ENCODE peak calls at places on chromosome 5, in ten cellular contexts. Y is HFFc6, M is GM23248, E is cardiac fibroblast, X is BE2C, U is NCI-H1105 treated with DMSO at 0.1 percent for 48 hours, J is Calu3, W is posterior vena cava, T is lung, G is H7. S is an unnamed sample.

GRCh38 chr5:135386886-135387628 is 12.0 kb downstream of the MACROH2A1 start:
- DNase-seq in Y (peak), M (peak), E (peak), X (no peak), U (no peak), J (peak), W (no peak), T (peak), G (no peak), S (peak)

GRCh38 chr5:163408311-163408923 is 29.0 kb upstream of the CCNG1 start:
- DNase-seq in Y (peak), M (peak), E (peak), X (peak), U (peak), J (peak), W (peak), T (peak), G (peak), S (peak)

GRCh38 chr5:14872070-14872989 is 752 bp upstream of the ANKH start:
- DNase-seq in Y (no peak), M (peak), E (peak), X (peak), U (peak), J (peak), W (peak), T (peak), G (peak), S (peak)

GRCh38 chr5:129664336-129664937 is 83.5 kb upstream of the MINAR2 start:
- DNase-seq in Y (peak), M (peak), E (peak), X (peak), U (peak), J (peak), W (no peak), T (peak), G (peak), S (no peak)

GRCh38 chr5:163330723-163331668 is 106.4 kb upstream of the CCNG1 start:
- DNase-seq in Y (no peak), M (no peak), E (no peak), X (no peak), U (no peak), J (no peak), W (no peak), T (no peak), G (no peak), S (no peak)

GRCh38 chr5:89083791-89084190 is 200.8 kb upstream of the MEF2C start:
- DNase-seq in Y (peak), M (peak), E (no peak), X (no peak), U (peak), J (no peak), W (no peak), T (no peak), G (no peak), S (peak)

GRCh38 chr5:36877667-36878420 is 1.3 kb downstream of the NIPBL start:
- DNase-seq in Y (peak), M (peak), E (peak), X (no peak), U (peak), J (no peak), W (no peak), T (no peak), G (peak), S (no peak)

GRCh38 chr5:14153932-14154646 is 10.9 kb downstream of the TRIO start:
- DNase-seq in Y (peak), M (peak), E (peak), X (peak), U (no peak), J (peak), W (peak), T (peak), G (peak), S (peak)

GRCh38 chr5:31554552-31554951 is 22.5 kb downstream of the C5orf22 start:
- DNase-seq in Y (no peak), M (no peak), E (no peak), X (no peak), U (no peak), J (no peak), W (no peak), T (no peak), G (no peak), S (no peak)

GRCh38 chr5:149072791-149073190 is 9.9 kb upstream of the SH3TC2 start:
- DNase-seq in Y (no peak), M (no peak), E (no peak), X (no peak), U (no peak), J (no peak), W (no peak), T (no peak), G (no peak), S (no peak)

GRCh38 chr5:140358738-140359310 is 1.2 kb upstream of the SLC4A9 start:
- DNase-seq in Y (peak), M (peak), E (peak), X (peak), U (no peak), J (peak), W (peak), T (no peak), G (peak), S (peak)

GRCh38 chr5:178069909-178070308 is 43.4 kb upstream of the N4BP3 start:
- DNase-seq in Y (peak), M (peak), E (peak), X (peak), U (peak), J (peak), W (no peak), T (no peak), G (peak), S (no peak)

GRCh38 chr5:80738466-80738865 is 83.7 kb upstream of the DHFR start:
- DNase-seq in Y (no peak), M (no peak), E (no peak), X (no peak), U (no peak), J (no peak), W (no peak), T (no peak), G (no peak), S (no peak)

GRCh38 chr5:78594946-78595921 is 53.3 kb downstream of the LHFPL2 start:
- DNase-seq in Y (peak), M (peak), E (peak), X (no peak), U (no peak), J (peak), W (no peak), T (no peak), G (no peak), S (peak)

GRCh38 chr5:67283275-67283987 is 86.8 kb upstream of the CD180 start:
- DNase-seq in Y (no peak), M (no peak), E (peak), X (no peak), U (no peak), J (no peak), W (no peak), T (no peak), G (no peak), S (no peak)

GRCh38 chr5:17081142-17081541 is 136.3 kb upstream of the BASP1 start:
- DNase-seq in Y (peak), M (peak), E (no peak), X (no peak), U (no peak), J (no peak), W (no peak), T (no peak), G (no peak), S (peak)

GRCh38 chr5:40121236-40121635 is 558.5 kb upstream of the PTGER4 start:
- DNase-seq in Y (no peak), M (no peak), E (no peak), X (no peak), U (no peak), J (no peak), W (no peak), T (no peak), G (no peak), S (no peak)

GRCh38 chr5:180908400-180908799 is 9.4 kb downstream of the BTNL8 start:
- DNase-seq in Y (no peak), M (no peak), E (no peak), X (no peak), U (no peak), J (no peak), W (no peak), T (no peak), G (no peak), S (no peak)

GRCh38 chr5:756865-757345 is 27.6 kb downstream of the ZDHHC11B start:
- DNase-seq in Y (no peak), M (peak), E (no peak), X (peak), U (no peak), J (no peak), W (peak), T (peak), G (peak), S (no peak)